ENCODE peak calls at places on chromosomes 16 and 17, in six cellular contexts. Q is IMR-90, H is H9, K is neuronal stem cell, S is mesendoderm, G is H1. C is an unnamed sample.

GRCh38 chr17:1617620-1618174 is 10.9 kb downstream of the SLC43A2 start:
- DNase-seq in Q (peak), G (no peak), K (no peak), H (no peak), S (peak), C (peak)

GRCh38 chr17:79730437-79730768 is 340 bp upstream of the ENPP7 start:
- DNase-seq in H (no peak), G (no peak), S (no peak), K (no peak), Q (no peak), C (no peak)

GRCh38 chr17:76213491-76213890 is 26.8 kb downstream of the RNF157 start:
- DNase-seq in K (no peak), Q (no peak), S (no peak), G (no peak), H (peak), C (no peak)

GRCh38 chr16:67910162-67910561 is 17.1 kb downstream of the PSKH1 start:
- DNase-seq in Q (peak), K (no peak), S (no peak), H (no peak), G (no peak), C (peak)

GRCh38 chr17:36188891-36189306 is 7.7 kb downstream of the CCL3L1 start:
- DNase-seq in S (no peak), Q (no peak), G (no peak), K (no peak), H (no peak), C (peak)

GRCh38 chr16:57304169-57305061 is 19.9 kb upstream of the PLLP start:
- DNase-seq in K (no peak), S (peak), H (no peak), G (no peak), Q (peak), C (peak)

GRCh38 chr17:7579839-7580630 is 597 bp downstream of the CD68 start:
- DNase-seq in H (no peak), Q (no peak), S (no peak), K (no peak), G (no peak), C (no peak)

GRCh38 chr17:79332011-79332410 is 257.4 kb downstream of the ENGASE start:
- DNase-seq in Q (no peak), S (peak), H (no peak), K (no peak), G (no peak), C (no peak)

GRCh38 chr16:66511615-66512500 is 38.1 kb downstream of the TK2 start:
- DNase-seq in H (peak), K (no peak), G (peak), Q (peak), S (peak), C (peak)

GRCh38 chr17:1153795-1154546 is 25.8 kb downstream of the ABR start:
- DNase-seq in Q (peak), G (no peak), H (peak), S (peak), K (no peak), C (no peak)

GRCh38 chr17:19386974-19387920 is at the start of gene MFAP4:
- DNase-seq in H (peak), G (no peak), S (peak), Q (peak), K (no peak), C (peak)

GRCh38 chr16:15572329-15573001 is 70.5 kb downstream of the MARF1 start:
- DNase-seq in G (no peak), K (no peak), H (no peak), S (no peak), Q (peak), C (peak)

GRCh38 chr16:50270510-50271147 is 4.3 kb downstream of the ADCY7 start:
- DNase-seq in K (no peak), G (no peak), Q (no peak), H (no peak), S (no peak), C (no peak)

GRCh38 chr17:79572136-79572915 is 38.5 kb downstream of the RBFOX3 start:
- DNase-seq in Q (no peak), H (no peak), G (no peak), S (peak), K (no peak), C (no peak)

GRCh38 chr17:79812969-79813825 is 16.3 kb upstream of the CBX8 start:
- DNase-seq in S (no peak), G (no peak), H (peak), K (no peak), Q (no peak), C (no peak)

GRCh38 chr16:48537909-48538745 is 71.9 kb downstream of the N4BP1 start:
- DNase-seq in S (no peak), K (no peak), Q (no peak), H (no peak), G (no peak), C (no peak)

GRCh38 chr17:42422958-42423712 is at the start of gene CAVIN1:
- DNase-seq in G (peak), K (peak), Q (peak), H (peak), S (peak), C (peak)

GRCh38 chr17:2089021-2089422 is 34.1 kb downstream of the HIC1 start:
- DNase-seq in G (no peak), K (no peak), H (no peak), S (no peak), Q (peak), C (peak)

GRCh38 chr17:56153215-56153614 is at the start of gene ANKFN1:
- DNase-seq in G (no peak), Q (no peak), S (no peak), H (no peak), K (no peak), C (no peak)

GRCh38 chr17:66715745-66716156 is 119.2 kb upstream of the CACNG5 start:
- DNase-seq in Q (peak), G (peak), H (peak), K (peak), S (peak), C (peak)

GRCh38 chr17:3965123-3965800 is 1.0 kb upstream of the ATP2A3 start:
- DNase-seq in S (peak), H (peak), K (peak), G (no peak), Q (no peak), C (peak)

DNA sequence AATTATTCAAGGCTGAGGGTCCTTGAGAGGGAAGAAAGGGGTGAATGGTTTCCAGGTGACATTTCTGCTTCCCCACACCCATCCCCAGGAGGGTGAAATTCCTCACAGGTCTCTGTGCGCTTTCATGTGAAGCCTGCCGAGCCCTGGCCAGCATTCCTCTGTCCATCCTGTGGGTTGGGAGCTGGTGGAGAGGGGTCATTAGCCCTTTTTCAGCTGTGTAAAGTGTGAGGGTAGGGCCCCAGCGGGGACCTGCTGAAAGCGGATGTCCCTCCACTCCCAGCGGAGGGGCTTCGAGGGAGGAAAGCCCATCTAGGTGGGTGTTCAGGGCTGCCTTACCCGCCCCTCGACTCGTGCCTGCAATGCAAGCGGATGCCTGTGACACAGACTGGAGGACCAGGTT is 53.3 kb upstream of the DLX4 start:
- DNase-seq in S (peak), G (no peak), K (no peak), Q (no peak), H (peak), C (no peak)
- H2BK15ac ChIP-seq in S (no peak), G (no peak), K (no peak), Q (no peak), H (no peak), C (no peak)

GRCh38 chr16:53433509-53433908 is 762 bp upstream of the RBL2 start:
- DNase-seq in G (no peak), H (no peak), K (no peak), S (peak), Q (no peak), C (no peak)
- H2BK5ac ChIP-seq in G (no peak), H (no peak), K (no peak), S (no peak), Q (no peak), C (no peak)

DNA sequence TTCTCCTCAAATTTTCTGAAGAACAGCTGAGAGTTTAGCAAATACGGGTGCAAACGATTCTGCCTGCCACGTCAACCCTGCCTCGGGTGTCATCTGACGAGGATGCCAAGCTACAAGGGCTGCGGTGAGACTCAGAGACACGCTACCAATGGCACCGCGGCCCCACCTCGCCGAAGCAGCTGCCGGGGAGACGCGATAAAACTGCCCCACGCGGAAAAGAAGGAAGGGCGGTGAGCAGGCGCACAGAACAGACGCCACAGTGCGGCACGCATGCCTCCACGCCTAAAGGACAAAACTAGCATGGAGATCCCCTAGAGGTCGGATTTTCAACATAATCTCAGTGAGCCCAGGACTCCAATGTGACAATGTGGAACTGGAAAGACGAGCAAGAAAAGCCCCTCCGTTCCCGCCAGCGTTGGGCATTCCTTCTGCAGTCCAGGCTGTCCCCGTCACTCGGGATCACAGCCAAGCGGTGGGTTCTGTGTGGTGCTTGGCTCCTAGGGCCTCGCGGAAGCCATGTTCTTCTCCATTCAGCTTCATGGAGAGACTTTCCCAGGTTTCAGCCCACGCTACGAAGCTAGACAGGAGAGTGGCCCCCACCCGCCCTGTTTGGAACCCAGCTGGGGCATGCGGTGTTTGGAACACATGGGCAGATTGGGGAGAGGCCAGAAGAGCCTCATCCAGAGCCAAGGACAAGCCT is 5.9 kb downstream of the LMF1 start:
- DNase-seq in H (no peak), G (no peak), S (no peak), Q (no peak), K (no peak), C (no peak)
- H3K4me2 ChIP-seq in H (no peak), G (no peak), S (no peak), Q (no peak), K (no peak), C (no peak)

GRCh38 chr17:9908649-9909042 is 3.6 kb upstream of the RCVRN start:
- DNase-seq in Q (no peak), K (no peak), H (no peak), G (no peak), S (no peak), C (no peak)
- H2BK15ac ChIP-seq in Q (no peak), K (no peak), H (no peak), G (no peak), S (no peak), C (no peak)

GRCh38 chr17:81509687-81510523 is 2.7 kb downstream of the ACTG1 start:
- DNase-seq in G (no peak), H (peak), Q (no peak), K (no peak), S (no peak), C (no peak)
- H2BK5ac ChIP-seq in G (no peak), H (no peak), Q (peak), K (no peak), S (no peak), C (no peak)

DNA sequence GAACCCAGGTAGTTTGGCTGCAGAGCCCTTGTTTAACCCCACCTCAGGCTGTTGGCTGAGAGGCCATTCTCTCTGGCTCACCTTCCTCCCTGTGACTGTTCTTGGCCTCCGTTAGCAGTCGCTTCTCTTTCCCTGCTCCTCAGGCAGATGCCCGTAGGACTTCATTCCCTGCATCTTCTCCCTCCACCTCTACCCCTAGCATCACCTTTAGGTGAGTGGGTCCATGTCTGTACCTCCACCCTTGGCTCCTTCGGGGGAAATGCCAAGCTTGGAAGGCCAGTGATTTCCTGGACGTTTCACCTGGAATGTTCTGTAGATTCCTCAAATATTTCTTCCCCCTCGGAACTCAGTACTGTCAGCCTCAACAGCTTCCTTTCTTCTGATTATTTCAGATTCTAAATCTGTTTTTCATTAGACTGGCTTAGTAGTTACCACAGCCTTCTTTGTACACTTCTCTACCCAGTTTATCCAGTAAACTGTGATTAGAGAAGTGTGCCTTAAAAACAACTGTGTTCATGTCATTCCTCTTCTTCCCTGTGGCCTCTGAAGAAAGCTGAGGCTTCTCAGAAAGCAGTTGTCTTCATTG is 227.9 kb downstream of the MSI2 start:
- DNase-seq in Q (peak), G (no peak), K (no peak), S (no peak), H (no peak), C (no peak)
- H3K4me2 ChIP-seq in Q (peak), G (no peak), K (no peak), S (no peak), H (no peak), C (no peak)

GRCh38 chr16:82609140-82609539 is 17.6 kb upstream of the CDH13 start:
- DNase-seq in G (no peak), H (no peak), Q (no peak), K (no peak), S (no peak), C (no peak)
- H2BK15ac ChIP-seq in G (no peak), H (no peak), Q (no peak), K (no peak), S (no peak), C (no peak)

C was measured in mesenchymal stem cell.